ENCODE peak calls at places on chromosomes 6 and 20, in ten cellular contexts. One of them, this sample, is unnamed.

GRCh38 chr6:49003348-49003747 is 459.7 kb downstream of the MMUT start:
- DNase-seq in iris pigment epithelial cell: no peak
- DNase-seq in HCT116: no peak
- DNase-seq in cardiac fibroblast: no peak
- DNase-seq in uterus: no peak
- DNase-seq in body of pancreas: no peak
- DNase-seq in AG09309: no peak
- DNase-seq in activated T-cell treated with anti-CD3 and anti-CD28 coated beads, Interleukin-2, amount 50 U/mL, for 72 hours: no peak
- DNase-seq in cerebellar cortex: peak
- DNase-seq in kidney: no peak
- DNase-seq in this sample: no peak

GRCh38 chr6:116556814-116557403 is 3.4 kb downstream of the CALHM4 start:
- DNase-seq in AG09309: no peak
- DNase-seq in HCT116: no peak
- DNase-seq in cerebellar cortex: no peak
- DNase-seq in activated T-cell treated with anti-CD3 and anti-CD28 coated beads, Interleukin-2, amount 50 U/mL, for 72 hours: no peak
- DNase-seq in body of pancreas: no peak
- DNase-seq in iris pigment epithelial cell: peak
- DNase-seq in cardiac fibroblast: no peak
- DNase-seq in uterus: no peak
- DNase-seq in kidney: no peak
- DNase-seq in this sample: no peak

GRCh38 chr6:54244430-54244829 is 63.8 kb upstream of the TINAG start:
- DNase-seq in kidney: no peak
- DNase-seq in cerebellar cortex: no peak
- DNase-seq in uterus: no peak
- DNase-seq in AG09309: no peak
- DNase-seq in cardiac fibroblast: peak
- DNase-seq in activated T-cell treated with anti-CD3 and anti-CD28 coated beads, Interleukin-2, amount 50 U/mL, for 72 hours: no peak
- DNase-seq in HCT116: peak
- DNase-seq in body of pancreas: no peak
- DNase-seq in iris pigment epithelial cell: peak
- DNase-seq in this sample: peak

GRCh38 chr6:132333639-132334516 is 67.4 kb downstream of the MOXD1 start:
- DNase-seq in cerebellar cortex: no peak
- DNase-seq in body of pancreas: peak
- DNase-seq in HCT116: peak
- DNase-seq in kidney: no peak
- DNase-seq in iris pigment epithelial cell: peak
- DNase-seq in activated T-cell treated with anti-CD3 and anti-CD28 coated beads, Interleukin-2, amount 50 U/mL, for 72 hours: no peak
- DNase-seq in uterus: peak
- DNase-seq in cardiac fibroblast: peak
- DNase-seq in AG09309: peak
- DNase-seq in this sample: peak

GRCh38 chr20:13105864-13106457 is 97.2 kb downstream of the SPTLC3 start:
- DNase-seq in uterus: no peak
- DNase-seq in body of pancreas: no peak
- DNase-seq in cardiac fibroblast: peak
- DNase-seq in kidney: no peak
- DNase-seq in iris pigment epithelial cell: peak
- DNase-seq in cerebellar cortex: peak
- DNase-seq in HCT116: peak
- DNase-seq in AG09309: no peak
- DNase-seq in activated T-cell treated with anti-CD3 and anti-CD28 coated beads, Interleukin-2, amount 50 U/mL, for 72 hours: no peak
- DNase-seq in this sample: peak

GRCh38 chr6:15330174-15330934 is 84.5 kb downstream of the JARID2 start:
- DNase-seq in HCT116: no peak
- DNase-seq in body of pancreas: no peak
- DNase-seq in iris pigment epithelial cell: peak
- DNase-seq in cerebellar cortex: no peak
- DNase-seq in AG09309: no peak
- DNase-seq in cardiac fibroblast: peak
- DNase-seq in kidney: no peak
- DNase-seq in activated T-cell treated with anti-CD3 and anti-CD28 coated beads, Interleukin-2, amount 50 U/mL, for 72 hours: no peak
- DNase-seq in uterus: no peak
- DNase-seq in this sample: no peak

GRCh38 chr20:36573798-36574277 is 441 bp downstream of the TGIF2 start:
- DNase-seq in body of pancreas: peak
- DNase-seq in activated T-cell treated with anti-CD3 and anti-CD28 coated beads, Interleukin-2, amount 50 U/mL, for 72 hours: peak
- DNase-seq in HCT116: no peak
- DNase-seq in cerebellar cortex: no peak
- DNase-seq in AG09309: no peak
- DNase-seq in uterus: no peak
- DNase-seq in kidney: peak
- DNase-seq in cardiac fibroblast: no peak
- DNase-seq in iris pigment epithelial cell: peak
- DNase-seq in this sample: no peak

GRCh38 chr6:158626360-158627167 is 18.0 kb downstream of the DYNLT1 start:
- DNase-seq in AG09309: no peak
- DNase-seq in kidney: no peak
- DNase-seq in activated T-cell treated with anti-CD3 and anti-CD28 coated beads, Interleukin-2, amount 50 U/mL, for 72 hours: no peak
- DNase-seq in cerebellar cortex: no peak
- DNase-seq in iris pigment epithelial cell: no peak
- DNase-seq in HCT116: no peak
- DNase-seq in uterus: no peak
- DNase-seq in cardiac fibroblast: no peak
- DNase-seq in body of pancreas: no peak
- DNase-seq in this sample: no peak

GRCh38 chr20:7355056-7355455 is 585.2 kb downstream of the HAO1 start:
- DNase-seq in body of pancreas: no peak
- DNase-seq in cerebellar cortex: no peak
- DNase-seq in AG09309: no peak
- DNase-seq in activated T-cell treated with anti-CD3 and anti-CD28 coated beads, Interleukin-2, amount 50 U/mL, for 72 hours: no peak
- DNase-seq in cardiac fibroblast: no peak
- DNase-seq in uterus: no peak
- DNase-seq in iris pigment epithelial cell: no peak
- DNase-seq in kidney: no peak
- DNase-seq in HCT116: no peak
- DNase-seq in this sample: no peak

GRCh38 chr6:20652276-20652675 is 118.0 kb downstream of the CDKAL1 start:
- DNase-seq in uterus: no peak
- DNase-seq in cardiac fibroblast: no peak
- DNase-seq in kidney: no peak
- DNase-seq in activated T-cell treated with anti-CD3 and anti-CD28 coated beads, Interleukin-2, amount 50 U/mL, for 72 hours: no peak
- DNase-seq in cerebellar cortex: no peak
- DNase-seq in AG09309: no peak
- DNase-seq in iris pigment epithelial cell: no peak
- DNase-seq in body of pancreas: no peak
- DNase-seq in HCT116: no peak
- DNase-seq in this sample: no peak

GRCh38 chr6:31834704-31835375 is 7.3 kb downstream of the HSPA1B start:
- DNase-seq in cerebellar cortex: peak
- DNase-seq in activated T-cell treated with anti-CD3 and anti-CD28 coated beads, Interleukin-2, amount 50 U/mL, for 72 hours: peak
- DNase-seq in AG09309: no peak
- DNase-seq in iris pigment epithelial cell: peak
- DNase-seq in body of pancreas: peak
- DNase-seq in kidney: peak
- DNase-seq in uterus: peak
- DNase-seq in cardiac fibroblast: no peak
- DNase-seq in HCT116: peak
- DNase-seq in this sample: no peak

GRCh38 chr6:129890164-129890563 is 29.0 kb upstream of the TMEM244 start:
- DNase-seq in cardiac fibroblast: peak
- DNase-seq in kidney: no peak
- DNase-seq in AG09309: no peak
- DNase-seq in activated T-cell treated with anti-CD3 and anti-CD28 coated beads, Interleukin-2, amount 50 U/mL, for 72 hours: no peak
- DNase-seq in iris pigment epithelial cell: peak
- DNase-seq in uterus: no peak
- DNase-seq in cerebellar cortex: no peak
- DNase-seq in body of pancreas: no peak
- DNase-seq in HCT116: no peak
- DNase-seq in this sample: peak

GRCh38 chr6:166862287-166862977 is 93.9 kb downstream of the RNASET2 start:
- DNase-seq in kidney: peak
- DNase-seq in AG09309: no peak
- DNase-seq in body of pancreas: peak
- DNase-seq in iris pigment epithelial cell: no peak
- DNase-seq in cerebellar cortex: no peak
- DNase-seq in uterus: no peak
- DNase-seq in HCT116: no peak
- DNase-seq in cardiac fibroblast: no peak
- DNase-seq in activated T-cell treated with anti-CD3 and anti-CD28 coated beads, Interleukin-2, amount 50 U/mL, for 72 hours: peak
- DNase-seq in this sample: no peak

GRCh38 chr6:36735110-36735971 is 37.7 kb downstream of the RAB44 start:
- DNase-seq in kidney: peak
- DNase-seq in uterus: peak
- DNase-seq in cerebellar cortex: peak
- DNase-seq in HCT116: no peak
- DNase-seq in iris pigment epithelial cell: peak
- DNase-seq in activated T-cell treated with anti-CD3 and anti-CD28 coated beads, Interleukin-2, amount 50 U/mL, for 72 hours: peak
- DNase-seq in AG09309: peak
- DNase-seq in body of pancreas: peak
- DNase-seq in cardiac fibroblast: peak
- DNase-seq in this sample: no peak

GRCh38 chr6:116801971-116802370 is 26.9 kb downstream of the GPRC6A start:
- DNase-seq in kidney: no peak
- DNase-seq in cardiac fibroblast: no peak
- DNase-seq in cerebellar cortex: no peak
- DNase-seq in AG09309: no peak
- DNase-seq in HCT116: no peak
- DNase-seq in iris pigment epithelial cell: no peak
- DNase-seq in body of pancreas: no peak
- DNase-seq in activated T-cell treated with anti-CD3 and anti-CD28 coated beads, Interleukin-2, amount 50 U/mL, for 72 hours: no peak
- DNase-seq in uterus: no peak
- DNase-seq in this sample: no peak